ENCODE peak calls at places on chromosomes 7 and 10, in six cellular contexts. One of them, this sample, is unnamed.

GRCh38 chr7:154394804-154395203 is 342.6 kb downstream of the DPP6 start:
- DNase-seq in NB4: no peak
- DNase-seq in lower leg skin: no peak
- DNase-seq in dorsolateral prefrontal cortex: no peak
- DNase-seq in sigmoid colon: no peak
- DNase-seq in GM12865: no peak
- DNase-seq in this sample: no peak

GRCh38 chr7:139777304-139777890 is 401 bp downstream of the HIPK2 start:
- DNase-seq in NB4: peak
- DNase-seq in lower leg skin: no peak
- DNase-seq in dorsolateral prefrontal cortex: no peak
- DNase-seq in sigmoid colon: peak
- DNase-seq in GM12865: no peak
- DNase-seq in this sample: no peak

GRCh38 chr10:16950686-16951681 is 133.8 kb upstream of the RSU1 start:
- DNase-seq in NB4: peak
- DNase-seq in lower leg skin: no peak
- DNase-seq in dorsolateral prefrontal cortex: no peak
- DNase-seq in sigmoid colon: no peak
- DNase-seq in GM12865: no peak
- DNase-seq in this sample: no peak

GRCh38 chr10:129364949-129365348 is 102.1 kb upstream of the MGMT start:
- DNase-seq in NB4: no peak
- DNase-seq in lower leg skin: no peak
- DNase-seq in dorsolateral prefrontal cortex: no peak
- DNase-seq in sigmoid colon: no peak
- DNase-seq in GM12865: no peak
- DNase-seq in this sample: no peak

GRCh38 chr10:83083866-83084265 is 1055.4 kb upstream of the GHITM start:
- DNase-seq in NB4: no peak
- DNase-seq in lower leg skin: no peak
- DNase-seq in dorsolateral prefrontal cortex: no peak
- DNase-seq in sigmoid colon: no peak
- DNase-seq in GM12865: no peak
- DNase-seq in this sample: no peak

GRCh38 chr10:2341298-2341697 is 604.0 kb upstream of the ADARB2 start:
- DNase-seq in NB4: no peak
- DNase-seq in lower leg skin: no peak
- DNase-seq in dorsolateral prefrontal cortex: no peak
- DNase-seq in sigmoid colon: no peak
- DNase-seq in GM12865: no peak
- DNase-seq in this sample: no peak

GRCh38 chr7:20440472-20441105 is 109.9 kb downstream of the ITGB8 start:
- DNase-seq in NB4: peak
- DNase-seq in lower leg skin: no peak
- DNase-seq in dorsolateral prefrontal cortex: peak
- DNase-seq in sigmoid colon: no peak
- DNase-seq in GM12865: peak
- DNase-seq in this sample: no peak

GRCh38 chr10:80709879-80710278 is 172.2 kb downstream of the SH2D4B start:
- DNase-seq in NB4: no peak
- DNase-seq in lower leg skin: no peak
- DNase-seq in dorsolateral prefrontal cortex: no peak
- DNase-seq in sigmoid colon: no peak
- DNase-seq in GM12865: no peak
- DNase-seq in this sample: no peak

GRCh38 chr7:153061913-153062528 is 302.5 kb downstream of the ACTR3B start:
- DNase-seq in NB4: peak
- DNase-seq in lower leg skin: no peak
- DNase-seq in dorsolateral prefrontal cortex: no peak
- DNase-seq in sigmoid colon: no peak
- DNase-seq in GM12865: no peak
- DNase-seq in this sample: no peak

DNA sequence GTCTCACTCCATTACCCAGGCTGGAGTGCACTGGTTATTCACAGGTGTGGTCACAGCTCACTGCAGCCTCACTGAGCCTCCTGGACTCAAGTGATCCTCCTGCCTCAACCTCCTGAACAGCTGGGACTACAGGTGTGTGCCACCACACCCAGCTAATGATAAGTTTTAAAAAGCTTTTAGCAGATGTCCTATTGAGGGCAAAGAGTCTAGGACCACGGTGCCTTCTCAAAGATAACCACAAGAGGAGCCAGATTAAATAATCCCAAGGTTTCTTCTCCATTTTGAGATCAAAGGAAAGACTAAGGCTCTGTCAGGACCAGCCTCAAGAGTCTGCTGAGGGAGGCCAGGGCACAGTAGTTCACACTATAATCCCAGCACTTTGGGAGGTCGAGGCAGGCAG is 4.7 kb downstream of the ATP5MF start:
- DNase-seq in NB4: no peak
- DNase-seq in lower leg skin: no peak
- DNase-seq in dorsolateral prefrontal cortex: no peak
- DNase-seq in sigmoid colon: no peak
- DNase-seq in GM12865: no peak
- DNase-seq in this sample: no peak
- TF ChIP-seq CTCF in NB4: peak
- TF ChIP-seq CTCF in lower leg skin: no peak
- TF ChIP-seq CTCF in dorsolateral prefrontal cortex: no peak
- TF ChIP-seq CTCF in sigmoid colon: no peak
- TF ChIP-seq CTCF in GM12865: no peak
- TF ChIP-seq CTCF in this sample: no peak

GRCh38 chr7:155467846-155468821 is 10.2 kb downstream of the EN2 start:
- DNase-seq in NB4: peak
- DNase-seq in lower leg skin: peak
- DNase-seq in dorsolateral prefrontal cortex: no peak
- DNase-seq in sigmoid colon: no peak
- DNase-seq in GM12865: no peak
- DNase-seq in this sample: no peak

GRCh38 chr7:155465761-155466141 is 7.8 kb downstream of the EN2 start:
- DNase-seq in NB4: no peak
- DNase-seq in lower leg skin: no peak
- DNase-seq in dorsolateral prefrontal cortex: no peak
- DNase-seq in sigmoid colon: no peak
- DNase-seq in GM12865: no peak
- DNase-seq in this sample: no peak

GRCh38 chr7:155466142-155466813 is 8.3 kb downstream of the EN2 start:
- DNase-seq in NB4: no peak
- DNase-seq in lower leg skin: no peak
- DNase-seq in dorsolateral prefrontal cortex: no peak
- DNase-seq in sigmoid colon: peak
- DNase-seq in GM12865: no peak
- DNase-seq in this sample: no peak

GRCh38 chr7:155464948-155465739 is 7.2 kb downstream of the EN2 start:
- DNase-seq in NB4: peak
- DNase-seq in lower leg skin: no peak
- DNase-seq in dorsolateral prefrontal cortex: no peak
- DNase-seq in sigmoid colon: no peak
- DNase-seq in GM12865: no peak
- DNase-seq in this sample: no peak

DNA sequence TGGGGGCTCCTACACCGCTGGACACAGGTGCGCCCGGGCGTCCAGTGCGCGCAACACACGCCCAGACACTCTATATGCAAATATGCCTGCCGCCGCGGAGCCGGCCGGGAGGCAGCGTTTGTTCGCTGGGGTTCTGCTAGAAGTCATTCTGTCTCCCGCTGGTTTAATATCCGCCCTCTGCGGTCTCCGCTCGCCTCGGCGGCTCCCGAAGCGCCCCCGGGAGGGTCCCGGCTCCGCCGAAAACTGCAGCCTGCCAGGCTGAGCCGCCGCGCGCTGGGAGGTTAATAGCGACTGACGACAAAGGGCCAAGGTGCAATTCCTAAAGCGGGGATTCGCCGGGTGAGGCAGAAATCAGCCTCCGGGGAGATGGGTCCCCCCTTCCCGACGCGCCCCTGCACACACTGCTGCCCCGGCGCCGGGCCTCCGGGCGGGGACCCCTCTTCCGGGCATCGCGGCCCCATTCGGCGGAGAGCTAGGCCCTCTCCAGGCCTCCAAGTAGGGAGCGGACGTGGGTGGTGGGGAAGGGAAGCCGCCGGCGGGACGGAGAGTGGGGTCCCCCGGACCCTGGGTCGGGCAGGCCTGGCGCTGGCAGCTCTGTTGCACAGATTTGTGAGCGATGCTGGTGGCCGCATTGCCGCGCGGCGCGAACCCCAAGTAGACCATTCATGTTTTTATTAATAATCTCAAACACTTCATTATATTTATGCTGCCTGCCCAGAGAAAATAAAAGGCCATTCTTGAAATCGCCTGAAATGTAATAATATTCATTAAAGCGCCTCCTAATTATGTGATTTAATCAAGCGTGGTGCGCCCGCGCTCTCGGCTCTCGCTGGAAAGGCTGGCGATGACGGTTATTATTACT is 9.1 kb downstream of the EN2 start:
- DNase-seq in NB4: peak
- DNase-seq in lower leg skin: no peak
- DNase-seq in dorsolateral prefrontal cortex: no peak
- DNase-seq in sigmoid colon: no peak
- DNase-seq in GM12865: peak
- DNase-seq in this sample: no peak
- TF ChIP-seq CTCF in NB4: peak
- TF ChIP-seq CTCF in lower leg skin: no peak
- TF ChIP-seq CTCF in dorsolateral prefrontal cortex: no peak
- TF ChIP-seq CTCF in sigmoid colon: no peak
- TF ChIP-seq CTCF in GM12865: peak
- TF ChIP-seq CTCF in this sample: no peak

DNA sequence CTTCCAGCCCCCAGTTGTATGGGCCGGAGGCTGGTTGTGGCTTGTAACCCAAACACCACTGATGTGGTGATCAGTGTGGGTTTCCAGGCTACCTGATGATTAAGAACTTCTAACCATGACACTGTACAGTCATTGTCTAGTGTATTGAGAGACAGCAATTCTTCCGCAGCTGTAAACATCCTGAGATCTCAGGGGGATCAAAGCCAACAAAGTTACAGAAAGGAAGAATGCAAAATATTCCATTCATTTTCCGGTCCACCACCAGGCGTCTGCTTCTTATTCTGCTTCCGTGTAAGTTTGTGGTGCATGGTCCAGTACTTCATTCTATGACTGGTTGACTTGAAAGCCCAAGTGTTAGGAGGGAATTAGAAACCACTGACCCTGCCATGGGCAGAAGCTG is 10.3 kb upstream of the GLI3 start:
- DNase-seq in NB4: no peak
- DNase-seq in lower leg skin: no peak
- DNase-seq in dorsolateral prefrontal cortex: no peak
- DNase-seq in sigmoid colon: no peak
- DNase-seq in GM12865: no peak
- DNase-seq in this sample: no peak
- TF ChIP-seq CTCF in NB4: no peak
- TF ChIP-seq CTCF in lower leg skin: no peak
- TF ChIP-seq CTCF in dorsolateral prefrontal cortex: no peak
- TF ChIP-seq CTCF in sigmoid colon: no peak
- TF ChIP-seq CTCF in GM12865: no peak
- TF ChIP-seq CTCF in this sample: no peak

GRCh38 chr7:5230272-5231067 is 40.4 kb downstream of the WIPI2 start:
- DNase-seq in NB4: no peak
- DNase-seq in lower leg skin: no peak
- DNase-seq in dorsolateral prefrontal cortex: no peak
- DNase-seq in sigmoid colon: no peak
- DNase-seq in GM12865: peak
- DNase-seq in this sample: no peak

GRCh38 chr7:5232485-5232837 is 42.4 kb downstream of the WIPI2 start:
- DNase-seq in NB4: no peak
- DNase-seq in lower leg skin: no peak
- DNase-seq in dorsolateral prefrontal cortex: no peak
- DNase-seq in sigmoid colon: no peak
- DNase-seq in GM12865: peak
- DNase-seq in this sample: no peak

GRCh38 chr7:5231811-5232484 is 41.9 kb downstream of the WIPI2 start:
- DNase-seq in NB4: no peak
- DNase-seq in lower leg skin: no peak
- DNase-seq in dorsolateral prefrontal cortex: no peak
- DNase-seq in sigmoid colon: no peak
- DNase-seq in GM12865: peak
- DNase-seq in this sample: no peak

GRCh38 chr7:5229451-5230271 is 39.6 kb downstream of the WIPI2 start:
- DNase-seq in NB4: no peak
- DNase-seq in lower leg skin: no peak
- DNase-seq in dorsolateral prefrontal cortex: no peak
- DNase-seq in sigmoid colon: no peak
- DNase-seq in GM12865: peak
- DNase-seq in this sample: no peak

DNA sequence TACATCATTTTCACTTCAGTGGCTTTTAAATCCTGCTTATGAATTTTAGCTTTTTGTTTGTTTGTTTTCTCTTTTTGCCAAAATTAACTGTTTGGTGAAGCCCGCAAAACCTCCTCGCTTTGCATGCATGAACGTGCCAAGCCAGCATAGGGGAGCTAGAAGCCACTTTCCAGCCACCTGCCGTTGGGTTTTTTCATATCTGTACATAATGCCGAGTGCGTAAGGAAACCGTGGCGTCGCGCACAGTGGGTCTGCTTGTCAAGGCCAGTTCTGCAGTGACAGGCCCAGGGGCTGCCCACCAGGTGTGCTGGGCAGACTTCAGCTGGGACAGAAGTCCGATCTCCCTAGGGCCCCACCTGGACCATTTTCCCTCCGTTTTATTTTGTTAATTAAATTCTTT is 41.1 kb downstream of the WIPI2 start:
- DNase-seq in NB4: no peak
- DNase-seq in lower leg skin: no peak
- DNase-seq in dorsolateral prefrontal cortex: no peak
- DNase-seq in sigmoid colon: no peak
- DNase-seq in GM12865: peak
- DNase-seq in this sample: no peak
- TF ChIP-seq CTCF in NB4: no peak
- TF ChIP-seq CTCF in lower leg skin: no peak
- TF ChIP-seq CTCF in dorsolateral prefrontal cortex: no peak
- TF ChIP-seq CTCF in sigmoid colon: no peak
- TF ChIP-seq CTCF in GM12865: no peak
- TF ChIP-seq CTCF in this sample: no peak

GRCh38 chr7:5210751-5211338 is 20.8 kb downstream of the WIPI2 start:
- DNase-seq in NB4: no peak
- DNase-seq in lower leg skin: peak
- DNase-seq in dorsolateral prefrontal cortex: no peak
- DNase-seq in sigmoid colon: peak
- DNase-seq in GM12865: no peak
- DNase-seq in this sample: no peak
- TF ChIP-seq CTCF in NB4: no peak
- TF ChIP-seq CTCF in lower leg skin: no peak
- TF ChIP-seq CTCF in dorsolateral prefrontal cortex: no peak
- TF ChIP-seq CTCF in sigmoid colon: no peak
- TF ChIP-seq CTCF in GM12865: no peak
- TF ChIP-seq CTCF in this sample: no peak

GRCh38 chr7:123627859-123628258 is 26.2 kb downstream of the ASB15 start:
- DNase-seq in NB4: no peak
- DNase-seq in lower leg skin: no peak
- DNase-seq in dorsolateral prefrontal cortex: no peak
- DNase-seq in sigmoid colon: no peak
- DNase-seq in GM12865: no peak
- DNase-seq in this sample: no peak

GRCh38 chr7:123621707-123622106 is 20.1 kb downstream of the ASB15 start:
- DNase-seq in NB4: no peak
- DNase-seq in lower leg skin: no peak
- DNase-seq in dorsolateral prefrontal cortex: no peak
- DNase-seq in sigmoid colon: no peak
- DNase-seq in GM12865: no peak
- DNase-seq in this sample: no peak

GRCh38 chr7:123625254-123625653 is 23.6 kb downstream of the ASB15 start:
- DNase-seq in NB4: no peak
- DNase-seq in lower leg skin: no peak
- DNase-seq in dorsolateral prefrontal cortex: no peak
- DNase-seq in sigmoid colon: no peak
- DNase-seq in GM12865: no peak
- DNase-seq in this sample: no peak

GRCh38 chr7:123622660-123623386 is 21.2 kb downstream of the ASB15 start:
- DNase-seq in NB4: no peak
- DNase-seq in lower leg skin: no peak
- DNase-seq in dorsolateral prefrontal cortex: no peak
- DNase-seq in sigmoid colon: no peak
- DNase-seq in GM12865: no peak
- DNase-seq in this sample: no peak

GRCh38 chr7:123624527-123625183 is 23.0 kb downstream of the ASB15 start:
- DNase-seq in NB4: peak
- DNase-seq in lower leg skin: no peak
- DNase-seq in dorsolateral prefrontal cortex: peak
- DNase-seq in sigmoid colon: no peak
- DNase-seq in GM12865: peak
- DNase-seq in this sample: no peak
- TF ChIP-seq CTCF in NB4: peak
- TF ChIP-seq CTCF in lower leg skin: no peak
- TF ChIP-seq CTCF in dorsolateral prefrontal cortex: peak
- TF ChIP-seq CTCF in sigmoid colon: no peak
- TF ChIP-seq CTCF in GM12865: peak
- TF ChIP-seq CTCF in this sample: peak

This sample was measured in D721Med.